ENCODE peak calls at places on chromosome 1, in nine cellular contexts. I, U, G, J, A, W, F, H and X are unnamed samples.
A peak's percentile ranks its signal among the peaks of the same experiment; 100 is the strongest.

GRCh38 chr1:246428542-246429308 is 78.4 kb downstream of the SMYD3 start:
- DNase-seq in I (no peak), U (no peak), G (no peak), J (peak; percentile 85), A (no peak), W (peak; percentile 80), F (peak; percentile 77), H (peak; percentile 54), X (peak; percentile 56)

GRCh38 chr1:159889821-159890252 is 10.1 kb downstream of the CFAP45 start:
- DNase-seq in I (peak; percentile 40), U (no peak), G (no peak), J (peak; percentile 96), A (peak; percentile 46), W (peak; percentile 94), F (peak; percentile 91), H (peak; percentile 86), X (peak; percentile 71)

GRCh38 chr1:43319766-43320165 is 17.9 kb upstream of the MPL start:
- DNase-seq in I (no peak), U (no peak), G (peak; percentile 48), J (no peak), A (no peak), W (no peak), F (no peak), H (no peak), X (no peak)

GRCh38 chr1:200908158-200908868 is 13.6 kb downstream of the INAVA start:
- DNase-seq in I (no peak), U (no peak), G (no peak), J (peak; percentile 50), A (no peak), W (no peak), F (no peak), H (no peak), X (peak; percentile 67)

GRCh38 chr1:154819628-154820590 is 50.2 kb downstream of the KCNN3 start:
- DNase-seq in I (no peak), U (no peak), G (no peak), J (peak; percentile 48), A (no peak), W (no peak), F (no peak), H (peak; percentile 23), X (peak; percentile 24)

GRCh38 chr1:182956708-182957365 is 3.9 kb upstream of the SHCBP1L start:
- DNase-seq in I (no peak), U (no peak), G (no peak), J (no peak), A (no peak), W (no peak), F (no peak), H (no peak), X (no peak)

GRCh38 chr1:203650012-203650836 is 23.6 kb downstream of the ATP2B4 start:
- DNase-seq in I (peak; percentile 75), U (no peak), G (peak; percentile 80), J (peak; percentile 46), A (no peak), W (no peak), F (peak; percentile 56), H (peak; percentile 89), X (peak; percentile 97)

GRCh38 chr1:216250861-216251260 is 172.4 kb downstream of the USH2A start:
- DNase-seq in I (no peak), U (no peak), G (no peak), J (no peak), A (no peak), W (no peak), F (no peak), H (no peak), X (no peak)

GRCh38 chr1:215877452-215877951 is 310.4 kb downstream of the KCTD3 start:
- DNase-seq in I (no peak), U (no peak), G (no peak), J (no peak), A (no peak), W (no peak), F (no peak), H (no peak), X (no peak)

GRCh38 chr1:26828352-26829093 is 2.0 kb downstream of the ZDHHC18 start:
- DNase-seq in I (peak; percentile 52), U (no peak), G (no peak), J (no peak), A (no peak), W (no peak), F (no peak), H (no peak), X (no peak)

DNA sequence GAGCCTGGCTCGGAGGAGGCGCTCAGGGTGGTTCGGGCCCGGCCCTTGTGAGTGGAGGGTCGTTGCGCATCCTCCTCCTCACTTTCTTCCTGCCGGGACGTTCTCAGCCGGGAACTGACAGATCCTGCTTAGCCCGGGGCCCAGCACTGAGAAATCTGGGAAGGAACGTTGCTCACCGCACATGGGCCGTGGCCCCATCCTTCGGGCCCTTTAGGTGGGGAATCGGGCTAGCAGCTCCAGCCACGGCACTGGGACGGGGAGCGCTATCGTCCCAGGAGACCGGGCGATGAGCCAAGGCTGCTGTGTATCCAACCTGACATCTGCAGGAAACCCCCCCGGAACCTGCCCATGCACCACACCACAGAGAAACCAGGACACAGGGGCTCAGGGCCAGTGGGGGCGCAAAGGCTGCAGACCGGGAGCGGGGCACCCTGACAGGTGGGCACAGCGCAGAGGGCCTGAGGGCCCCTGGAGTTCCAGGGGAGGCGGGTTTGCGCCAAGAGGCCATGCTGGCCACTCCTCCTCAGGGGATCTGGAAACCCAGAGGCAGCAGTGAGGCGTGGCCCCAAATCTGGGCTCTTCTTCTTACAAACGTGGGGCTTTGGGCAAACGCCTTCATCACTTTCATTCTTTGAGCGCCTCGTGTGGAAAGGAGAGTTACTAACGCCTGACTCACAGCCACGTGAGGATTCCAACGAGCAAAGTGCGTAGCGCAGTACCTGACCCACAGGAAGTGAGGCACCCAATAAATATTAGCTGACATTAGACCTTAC is at the start of gene SH2D5:
- DNase-seq in I (peak; percentile 63), U (peak; percentile 87), G (peak; percentile 89), J (peak; percentile 99), A (peak; percentile 89), W (peak; percentile 97), F (peak; percentile 99), H (peak; percentile 99), X (peak; percentile 99)
- TF ChIP-seq CTCF in I (no peak), U (peak; percentile 49), G (peak; percentile 24), J (peak; percentile 44), A (no peak), W (peak; percentile 14), F (peak; percentile 32), H (peak; percentile 45), X (peak; percentile 52)

DNA sequence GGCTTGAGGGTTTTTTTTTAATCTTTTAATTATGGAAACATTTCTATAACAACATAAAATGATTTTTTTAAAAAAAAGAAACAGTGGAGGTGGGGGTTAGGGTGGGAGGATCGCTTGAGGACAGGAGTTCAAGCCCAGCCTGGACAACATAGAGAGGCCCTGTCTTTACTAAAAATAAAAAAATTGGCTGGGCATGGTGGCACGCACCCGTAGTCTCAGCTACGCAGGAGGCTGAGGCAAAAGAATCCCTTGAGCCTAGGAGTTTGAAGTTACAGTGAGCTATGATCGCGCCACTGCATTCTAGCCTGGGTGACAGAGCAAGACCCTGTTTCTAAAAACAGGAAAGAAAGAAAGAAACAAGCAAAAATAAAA is 32.2 kb upstream of the RNF11 start:
- DNase-seq in I (no peak), U (no peak), G (no peak), J (no peak), A (no peak), W (no peak), F (no peak), H (no peak), X (no peak)
- H3K4me3 ChIP-seq in I (no peak overlapping the region), U (no peak overlapping the region), G (no peak overlapping the region), J (no peak overlapping the region), A (no peak overlapping the region), W (no peak overlapping the region), F (no peak overlapping the region), H (no peak overlapping the region), X (no peak overlapping the region)

GRCh38 chr1:65001238-65001792 is 35.0 kb upstream of the JAK1 start:
- DNase-seq in I (peak; percentile 87), U (peak; percentile 90), G (peak; percentile 86), J (no peak), A (peak; percentile 82), W (peak; percentile 42), F (peak; percentile 43), H (no peak), X (no peak)
- TF ChIP-seq CTCF in I (no peak), U (no peak), G (no peak), J (no peak), A (no peak), W (no peak), F (no peak), H (no peak), X (no peak)

GRCh38 chr1:112457965-112458364 is 50.8 kb upstream of the WNT2B start:
- DNase-seq in I (no peak), U (no peak), G (no peak), J (no peak), A (no peak), W (peak; percentile 24), F (peak; percentile 59), H (no peak), X (no peak)

GRCh38 chr1:112454316-112454715 is 54.4 kb upstream of the WNT2B start:
- DNase-seq in I (no peak), U (no peak), G (no peak), J (no peak), A (no peak), W (no peak), F (no peak), H (peak; percentile 59), X (peak; percentile 77)

GRCh38 chr1:112457241-112457640 is 51.5 kb upstream of the WNT2B start:
- DNase-seq in I (no peak), U (no peak), G (no peak), J (no peak), A (no peak), W (peak; percentile 66), F (peak; percentile 61), H (no peak), X (no peak)

GRCh38 chr1:112450773-112451172 is 54.8 kb downstream of the CTTNBP2NL start:
- DNase-seq in I (no peak), U (no peak), G (no peak), J (no peak), A (no peak), W (no peak), F (no peak), H (no peak), X (no peak)

DNA sequence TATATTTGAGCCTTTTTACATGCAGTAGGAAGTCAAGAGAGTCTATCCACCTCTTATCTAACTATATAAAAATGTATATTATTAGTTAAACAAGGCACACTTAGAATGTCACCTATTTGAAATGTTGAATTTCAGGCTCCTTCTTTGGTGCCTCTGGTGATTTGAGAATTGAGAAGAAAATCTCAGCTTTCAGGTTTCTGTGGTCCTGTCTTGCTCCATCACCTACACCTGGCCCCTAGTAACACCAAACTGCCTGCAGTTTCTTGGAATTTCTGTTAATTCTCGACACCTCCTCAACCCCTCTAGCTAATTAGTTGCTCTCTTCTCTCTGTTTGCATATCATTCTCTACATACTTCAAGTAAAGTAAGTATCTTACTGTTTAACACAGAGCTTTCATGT is 54.9 kb upstream of the WNT2B start:
- DNase-seq in I (no peak), U (no peak), G (no peak), J (no peak), A (no peak), W (no peak), F (no peak), H (no peak), X (no peak)
- H3K4me3 ChIP-seq in I (no peak overlapping the region), U (no peak overlapping the region), G (no peak overlapping the region), J (no peak overlapping the region), A (no peak overlapping the region), W (no peak overlapping the region), F (no peak overlapping the region), H (no peak overlapping the region), X (no peak overlapping the region)